ENCODE peak calls at places on chromosomes 5 and 9, in four cellular contexts. Y is H9, L is stomach, P is right atrium auricular region. A is an unnamed sample.
A peak's percentile ranks its signal among the peaks of the same experiment; 100 is the strongest.

GRCh38 chr5:179769276-179769675 is 24.5 kb upstream of the LTC4S start:
- DNase-seq in Y (no peak), P (no peak), L (no peak), A (no peak)

GRCh38 chr9:89207026-89207425 is 28.4 kb upstream of the SHC3 start:
- DNase-seq in P (no peak), Y (no peak), L (no peak), A (no peak)

GRCh38 chr5:27854243-27854852 is 816.0 kb upstream of the CDH9 start:
- DNase-seq in L (no peak), Y (no peak), P (no peak), A (no peak)

GRCh38 chr5:128469924-128470323 is 68.1 kb downstream of the FBN2 start:
- DNase-seq in P (no peak), L (no peak), Y (no peak), A (no peak)

GRCh38 chr5:6773342-6774035 is 60.3 kb downstream of the TENT4A start:
- DNase-seq in Y (no peak), P (no peak), L (no peak), A (no peak)

GRCh38 chr9:18568969-18569368 is 95.0 kb downstream of the ADAMTSL1 start:
- DNase-seq in L (no peak), Y (no peak), P (no peak), A (no peak)

GRCh38 chr5:132066871-132067270 is 6.4 kb downstream of the IL3 start:
- DNase-seq in L (no peak), Y (no peak), P (no peak), A (no peak)

GRCh38 chr5:131548190-131548589 is 86.8 kb downstream of the RAPGEF6 start:
- DNase-seq in P (no peak), Y (no peak), L (no peak), A (no peak)

GRCh38 chr5:153629027-153629426 is 138.6 kb downstream of the GRIA1 start:
- DNase-seq in Y (peak; percentile 75), L (no peak), P (no peak), A (no peak)

GRCh38 chr5:91162534-91163381 is 220.4 kb downstream of the ARRDC3 start:
- DNase-seq in L (peak; percentile 75), Y (no peak), P (peak; percentile 81), A (no peak)

GRCh38 chr9:34976992-34977391 is 12.6 kb upstream of the DNAJB5 start:
- DNase-seq in L (no peak), Y (no peak), P (no peak), A (no peak)

DNA sequence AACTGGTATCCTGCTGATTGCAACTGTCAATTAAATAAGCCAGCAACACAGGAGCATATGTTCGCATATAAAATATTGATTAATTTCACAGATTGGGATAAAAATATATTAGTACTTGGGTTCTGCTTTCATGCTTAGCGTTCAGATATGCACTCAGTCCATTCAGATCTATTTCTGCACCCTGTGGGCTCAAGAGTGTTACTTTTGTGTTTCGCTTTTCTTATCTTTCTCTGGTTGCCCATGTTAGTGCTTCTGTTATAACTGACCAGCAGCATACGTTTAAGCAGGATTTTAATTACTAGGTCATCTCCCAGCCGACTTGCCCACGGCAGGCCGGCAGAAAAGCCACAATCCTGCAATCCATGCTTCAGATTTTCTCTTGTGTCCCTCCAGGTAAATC is 289.1 kb downstream of the EBF1 start:
- DNase-seq in P (no peak), L (no peak), Y (no peak), A (no peak)
- H3K27ac ChIP-seq in P (no peak overlapping the region), L (no peak overlapping the region), Y (no peak overlapping the region), A (no peak overlapping the region)

GRCh38 chr9:138118601-138119071 is 241.1 kb downstream of the CACNA1B start:
- DNase-seq in L (no peak), P (no peak), Y (peak; percentile 19), A (no peak)
- H3K27ac ChIP-seq in L (no peak overlapping the region), P (no peak overlapping the region), Y (no peak overlapping the region), A (no peak overlapping the region)

DNA sequence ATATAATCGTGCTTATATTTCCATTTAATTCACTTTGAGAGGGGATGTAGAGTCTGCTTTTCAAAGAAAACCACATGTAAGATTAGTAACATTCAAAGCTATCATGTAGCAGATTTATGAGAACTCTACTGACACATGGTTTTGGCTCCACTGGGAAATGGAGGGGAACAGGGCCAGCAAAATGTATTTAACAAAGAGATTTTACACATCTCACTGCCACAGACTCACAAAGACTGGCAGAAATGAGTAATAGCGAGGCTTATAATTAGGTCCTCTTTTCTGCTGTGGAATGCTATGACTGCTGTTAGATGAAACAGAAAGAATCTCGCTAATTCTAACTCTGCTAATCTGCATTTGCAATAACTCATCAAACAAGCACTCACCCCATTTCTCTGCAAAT is 4.5 kb downstream of the DAP start:
- DNase-seq in L (no peak), Y (no peak), P (no peak), A (no peak)
- H3K27ac ChIP-seq in L (peak overlapping the region; percentile 100), Y (no peak overlapping the region), P (peak overlapping the region; percentile 59), A (no peak overlapping the region)

DNA sequence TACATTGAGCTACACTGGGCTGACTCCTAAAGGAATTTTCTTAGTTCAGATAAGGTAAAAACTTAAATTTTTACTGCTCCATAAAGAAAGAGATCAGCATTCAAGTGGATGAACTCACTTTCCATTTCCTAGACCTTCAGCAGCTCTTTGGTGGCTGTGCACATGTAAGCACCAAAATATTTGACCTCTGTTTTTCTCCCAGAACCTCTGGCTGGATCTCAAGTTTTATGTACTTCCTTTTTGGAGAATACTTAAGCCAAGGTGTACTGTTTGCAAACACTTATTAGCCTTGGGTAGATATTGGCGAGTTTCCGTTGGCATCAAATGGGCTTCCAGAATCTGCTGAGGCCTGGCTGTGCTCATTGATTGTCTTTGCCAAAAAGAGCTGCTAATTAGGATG is 10.3 kb downstream of the TNC start:
- DNase-seq in L (peak; percentile 48), P (no peak), Y (no peak), A (no peak)
- H3K27ac ChIP-seq in L (peak overlapping the region; percentile 53), P (no peak overlapping the region), Y (no peak overlapping the region), A (no peak overlapping the region)

GRCh38 chr9:4333231-4333740 is 33.4 kb upstream of the GLIS3 start:
- DNase-seq in L (no peak), Y (no peak), P (no peak), A (no peak)

GRCh38 chr9:4335631-4336030 is 35.8 kb upstream of the GLIS3 start:
- DNase-seq in L (no peak), Y (no peak), P (no peak), A (no peak)

GRCh38 chr9:4339357-4339756 is 39.5 kb upstream of the GLIS3 start:
- DNase-seq in Y (peak; percentile 72), P (peak; percentile 90), L (peak; percentile 90), A (no peak)

GRCh38 chr9:4333787-4334186 is 33.9 kb upstream of the GLIS3 start:
- DNase-seq in P (no peak), Y (no peak), L (no peak), A (no peak)

GRCh38 chr9:4334439-4334838 is 34.6 kb upstream of the GLIS3 start:
- DNase-seq in Y (peak; percentile 73), L (peak; percentile 83), P (peak; percentile 60), A (no peak)
- H3K27ac ChIP-seq in Y (no peak overlapping the region), L (peak overlapping the region; percentile 69), P (no peak overlapping the region), A (no peak overlapping the region)

GRCh38 chr5:54829686-54830085 is 155.7 kb downstream of the ESM1 start:
- DNase-seq in L (no peak), Y (no peak), P (no peak), A (no peak)

GRCh38 chr5:54832846-54833245 is 152.5 kb downstream of the ESM1 start:
- DNase-seq in P (no peak), Y (no peak), L (no peak), A (no peak)

GRCh38 chr5:54832066-54832465 is 153.3 kb downstream of the ESM1 start:
- DNase-seq in Y (no peak), L (no peak), P (no peak), A (no peak)

GRCh38 chr5:54831233-54831632 is 154.2 kb downstream of the ESM1 start:
- DNase-seq in Y (no peak), L (no peak), P (no peak), A (no peak)

GRCh38 chr5:54829102-54829501 is 156.3 kb downstream of the ESM1 start:
- DNase-seq in P (no peak), L (no peak), Y (no peak), A (no peak)
- H3K27ac ChIP-seq in P (no peak overlapping the region), L (no peak overlapping the region), Y (no peak overlapping the region), A (no peak overlapping the region)

DNA sequence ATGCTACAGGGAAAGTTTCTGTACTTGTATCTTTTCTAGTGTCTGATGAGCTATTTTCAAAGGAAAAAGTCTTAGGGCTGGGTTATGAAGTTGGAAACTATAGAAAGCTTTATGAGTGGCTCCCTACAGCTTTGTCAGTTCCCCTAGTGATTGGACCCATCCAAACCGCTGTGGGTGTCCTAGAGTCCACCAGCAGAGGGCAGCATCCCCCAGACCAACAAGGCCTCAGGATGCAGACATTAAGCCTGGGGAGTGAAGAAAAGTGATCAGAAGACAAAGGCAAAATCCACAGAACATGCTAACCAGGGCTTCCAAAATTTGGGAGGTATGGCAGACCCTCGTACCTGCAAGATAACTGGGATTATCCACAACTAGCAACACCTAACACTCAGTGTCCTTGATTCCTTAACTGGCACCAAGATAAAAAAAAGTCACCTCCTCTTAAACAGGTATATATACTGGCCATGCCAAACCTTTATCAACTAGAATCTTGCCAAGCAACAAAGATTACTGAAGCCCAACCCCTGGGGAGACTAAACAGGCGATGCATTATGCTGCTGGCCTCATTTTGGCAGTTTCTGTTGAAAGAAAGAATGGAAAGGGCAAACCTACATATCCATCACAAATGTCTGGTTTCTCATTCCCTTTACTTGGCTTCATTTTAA is 110.4 kb upstream of the NR5A1 start:
- DNase-seq in Y (peak; percentile 78), P (peak; percentile 77), L (peak; percentile 81), A (peak; percentile 4)
- H3K27ac ChIP-seq in Y (peak overlapping the region; percentile 35), P (no peak overlapping the region), L (no peak overlapping the region), A (no peak overlapping the region)

GRCh38 chr5:87408219-87408618 is 4.5 kb downstream of the CCNH start:
- DNase-seq in Y (no peak), L (no peak), P (no peak), A (no peak)
- H3K27ac ChIP-seq in Y (no peak overlapping the region), L (no peak overlapping the region), P (no peak overlapping the region), A (no peak overlapping the region)

GRCh38 chr9:124594673-124595072 is 87.5 kb upstream of the NR5A1 start:
- DNase-seq in P (no peak), Y (no peak), L (no peak), A (no peak)
- H3K27ac ChIP-seq in P (no peak overlapping the region), Y (peak overlapping the region; percentile 89), L (no peak overlapping the region), A (no peak overlapping the region)

DNA sequence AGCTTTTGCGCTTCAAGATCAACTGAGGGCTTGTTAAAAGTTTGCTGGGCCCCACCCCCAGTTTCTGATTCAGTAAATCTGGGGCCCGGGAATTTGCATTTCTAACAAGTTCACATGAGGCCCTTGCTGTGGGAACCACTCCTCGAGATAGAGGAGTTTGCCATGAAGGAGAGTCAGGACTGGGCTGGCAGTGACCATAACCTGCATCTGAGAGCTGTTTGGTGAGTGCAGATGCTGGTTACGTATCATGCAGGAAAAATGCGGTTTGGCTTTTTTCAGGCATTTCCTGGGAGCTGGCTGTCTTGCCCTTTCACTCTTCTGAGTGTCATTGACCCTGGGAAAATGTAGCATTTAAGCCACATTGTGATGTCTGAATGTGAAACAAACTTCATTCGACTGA is 9.4 kb upstream of the ANGPTL2 start:
- DNase-seq in L (peak; percentile 4), P (no peak), Y (peak; percentile 19), A (no peak)
- H3K27ac ChIP-seq in L (peak overlapping the region; percentile 81), P (peak overlapping the region; percentile 87), Y (no peak overlapping the region), A (peak overlapping the region; percentile 63)